ENCODE peak calls at places on chromosomes 5 and 9, in six cellular contexts. E is epithelial cell of esophagus; V is choroid plexus epithelial cell; N is activated naive CD8-positive, alpha-beta T cell treated with anti-CD3 and anti-CD28 coated beads, Interleukin-2, amount 50 U/mL, for 16 hours; D is activated CD4-positive, alpha-beta T cell treated with anti-CD3 and anti-CD28 coated beads, Interleukin-2, amount 50 U/mL, for 1 hour; R is NCI-H510A treated with DMSO at 0.1 percent for 48 hours. C is an unnamed sample.

GRCh38 chr9:124747065-124747464 is 24.0 kb downstream of the NR6A1 start:
- DNase-seq in E (peak; percentile 16), N (no peak), D (no peak), R (no peak), V (no peak), C (no peak)

GRCh38 chr5:158995694-158996173 is 104.0 kb downstream of the EBF1 start:
- DNase-seq in R (no peak), V (peak; percentile 42), D (no peak), E (no peak), N (no peak), C (no peak)

GRCh38 chr9:21624675-21625477 is 142.8 kb upstream of the IFNE start:
- DNase-seq in R (no peak), E (no peak), D (no peak), V (no peak), N (peak; percentile 3), C (no peak)

GRCh38 chr5:36417668-36418067 is 116.0 kb upstream of the RANBP3L start:
- DNase-seq in E (no peak), V (no peak), N (no peak), R (no peak), D (no peak), C (no peak)

GRCh38 chr5:150661821-150662596 is 958 bp downstream of the MYOZ3 start:
- DNase-seq in D (no peak), R (no peak), E (no peak), N (no peak), V (no peak), C (no peak)

GRCh38 chr5:142644640-142645361 is 41.1 kb downstream of the FGF1 start:
- DNase-seq in E (peak; percentile 99), R (no peak), V (peak; percentile 93), D (no peak), N (no peak), C (peak; percentile 99)

GRCh38 chr9:100590481-100590880 is 12.6 kb downstream of the CAVIN4 start:
- DNase-seq in V (peak; percentile 81), N (no peak), D (no peak), E (no peak), R (no peak), C (no peak)

GRCh38 chr5:32760091-32760509 is 49.0 kb downstream of the NPR3 start:
- DNase-seq in D (no peak), V (peak; percentile 93), N (no peak), R (no peak), E (peak; percentile 77), C (no peak)

GRCh38 chr5:30574761-30575160 is 618.7 kb upstream of the CDH6 start:
- DNase-seq in V (peak; percentile 22), D (no peak), E (peak; percentile 7), N (no peak), R (no peak), C (no peak)

GRCh38 chr9:125521462-125522327 is 185.3 kb downstream of the MAPKAP1 start:
- DNase-seq in N (peak; percentile 9), E (peak; percentile 94), D (no peak), V (peak; percentile 96), R (no peak), C (peak; percentile 96)

GRCh38 chr5:61055434-61056006 is 106.7 kb downstream of the SMIM15 start:
- DNase-seq in N (no peak), E (peak; percentile 63), D (no peak), R (peak; percentile 31), V (peak; percentile 82), C (peak; percentile 40)

GRCh38 chr9:96318921-96319560 is 17.1 kb upstream of the HSD17B3 start:
- DNase-seq in R (no peak), D (no peak), V (no peak), E (no peak), N (no peak), C (no peak)